ENCODE peak calls at places on chromosomes 7 and 10, in seven cellular contexts. Z is NCI-H460; Y is AG10803; Q is T-helper 9 cell; W is caudate nucleus; M is NCI-H1930; U is Jurkat, Clone E6-1. O is an unnamed sample.

GRCh38 chr7:78746261-78746660 is 707.2 kb downstream of the MAGI2 start:
- DNase-seq in Q (no peak), U (no peak), W (no peak), Y (no peak), M (no peak), Z (no peak), O (no peak)

GRCh38 chr7:139914306-139914747 is 85.3 kb downstream of the TBXAS1 start:
- DNase-seq in M (no peak), Q (no peak), Z (peak), U (no peak), W (no peak), Y (peak), O (no peak)

GRCh38 chr10:92517034-92517655 is 56.7 kb downstream of the IDE start:
- DNase-seq in Q (peak), U (peak), W (no peak), M (no peak), Y (peak), Z (peak), O (peak)

GRCh38 chr10:123427386-123427785 is 238.8 kb upstream of the GPR26 start:
- DNase-seq in W (no peak), U (no peak), Q (no peak), Y (no peak), Z (peak), M (no peak), O (no peak)

GRCh38 chr10:46530249-46531186 is 25.9 kb downstream of the GPRIN2 start:
- DNase-seq in Y (peak), Z (no peak), W (no peak), U (peak), Q (no peak), M (no peak), O (no peak)

GRCh38 chr7:157909370-157909769 is 572.6 kb downstream of the DNAJB6 start:
- DNase-seq in W (no peak), Y (no peak), M (no peak), Q (no peak), Z (no peak), U (no peak), O (no peak)

GRCh38 chr10:101758858-101759257 is 17.1 kb downstream of the FGF8 start:
- DNase-seq in U (no peak), M (no peak), W (no peak), Z (no peak), Q (no peak), Y (no peak), O (no peak)

GRCh38 chr10:5817322-5818047 is 4.3 kb upstream of the GDI2 start:
- DNase-seq in M (no peak), U (no peak), Z (no peak), Q (no peak), Y (no peak), W (no peak), O (no peak)

GRCh38 chr10:59362991-59363390 is 642 bp upstream of the FAM13C start:
- DNase-seq in Y (peak), M (peak), U (no peak), Q (no peak), W (peak), Z (peak), O (peak)

GRCh38 chr10:46540412-46541016 is 15.9 kb downstream of the GPRIN2 start:
- DNase-seq in W (no peak), M (no peak), U (no peak), Z (no peak), Q (no peak), Y (no peak), O (no peak)

GRCh38 chr10:97785731-97786130 is 13.9 kb upstream of the SFRP5 start:
- DNase-seq in W (no peak), Y (no peak), Q (no peak), Z (no peak), U (no peak), M (no peak), O (no peak)

GRCh38 chr7:35670856-35671569 is 23.9 kb downstream of the HERPUD2 start:
- DNase-seq in Q (no peak), W (no peak), Y (no peak), M (no peak), U (no peak), Z (no peak), O (no peak)

GRCh38 chr10:28432210-28432676 is 100.7 kb upstream of the WAC start:
- DNase-seq in Y (peak), Z (peak), Q (no peak), W (no peak), M (peak), U (peak), O (peak)

GRCh38 chr7:142357953-142358520 is 100.2 kb upstream of the PRSS58 start:
- DNase-seq in U (peak), W (peak), Q (no peak), Y (peak), M (peak), Z (peak), O (no peak)

GRCh38 chr10:3825244-3825643 is 40.2 kb upstream of the KLF6 start:
- DNase-seq in Q (no peak), W (no peak), Y (peak), Z (no peak), M (no peak), U (no peak), O (no peak)

GRCh38 chr7:11726251-11727155 is 105.5 kb downstream of the THSD7A start:
- DNase-seq in M (no peak), Z (no peak), Y (peak), U (no peak), Q (no peak), W (no peak), O (peak)

GRCh38 chr7:69412331-69413146 is 185.7 kb upstream of the AUTS2 start:
- DNase-seq in Z (peak), W (no peak), U (no peak), M (no peak), Q (no peak), Y (peak), O (peak)

GRCh38 chr10:116690356-116691078 is 51.8 kb downstream of the HSPA12A start:
- DNase-seq in Z (no peak), Q (no peak), Y (no peak), W (peak), U (no peak), M (no peak), O (peak)

GRCh38 chr7:148746139-148746538 is 47.4 kb downstream of the CUL1 start:
- DNase-seq in M (no peak), Z (no peak), Y (peak), Q (no peak), W (no peak), U (no peak), O (no peak)

GRCh38 chr10:1403508-1404230 is 333.7 kb downstream of the ADARB2 start:
- DNase-seq in Y (no peak), W (no peak), Q (no peak), M (no peak), U (no peak), Z (no peak), O (no peak)

GRCh38 chr7:33762153-33762902 is 143.0 kb upstream of the BMPER start:
- DNase-seq in U (no peak), M (no peak), Z (no peak), W (no peak), Y (no peak), Q (no peak), O (no peak)

GRCh38 chr7:101557421-101557820 is 71.7 kb downstream of the MYL10 start:
- DNase-seq in M (no peak), W (no peak), Q (no peak), Y (no peak), U (no peak), Z (no peak), O (no peak)

GRCh38 chr7:155886391-155887173 is 74.3 kb upstream of the SHH start:
- DNase-seq in M (no peak), W (no peak), U (no peak), Q (no peak), Z (no peak), Y (no peak), O (no peak)

GRCh38 chr10:43140414-43140813 is 2.2 kb downstream of the CSGALNACT2 start:
- DNase-seq in Y (peak), M (no peak), Q (no peak), W (no peak), U (peak), Z (peak), O (no peak)

O was measured in heart right ventricle.